ENCODE peak calls at places on chromosomes 13 and 19, in nine cellular contexts. One of them, this sample, is unnamed.

GRCh38 chr13:105908581-105908980 is 626.9 kb downstream of the EFNB2 start:
- DNase-seq in GM23338: no peak
- DNase-seq in SK-N-SH: no peak
- DNase-seq in HepG2: no peak
- DNase-seq in Panc1: no peak
- DNase-seq in GM12878: no peak
- DNase-seq in HCT116: no peak
- DNase-seq in A549: no peak
- DNase-seq in K562: no peak
- DNase-seq in this sample: peak; percentile 34

GRCh38 chr19:19900574-19901444 is at the start of gene ZNF93:
- DNase-seq in HepG2: peak; percentile 59
- DNase-seq in HCT116: no peak
- DNase-seq in GM12878: peak; percentile 88
- DNase-seq in GM23338: peak; percentile 99
- DNase-seq in SK-N-SH: peak; percentile 84
- DNase-seq in Panc1: peak; percentile 64
- DNase-seq in K562: peak; percentile 96
- DNase-seq in A549: no peak
- DNase-seq in this sample: peak; percentile 91

GRCh38 chr13:39765801-39766463 is 110.5 kb downstream of the COG6 start:
- DNase-seq in K562: no peak
- DNase-seq in HCT116: no peak
- DNase-seq in GM23338: peak; percentile 56
- DNase-seq in Panc1: no peak
- DNase-seq in GM12878: no peak
- DNase-seq in A549: peak; percentile 5
- DNase-seq in HepG2: no peak
- DNase-seq in SK-N-SH: peak; percentile 42
- DNase-seq in this sample: no peak

GRCh38 chr13:24253520-24254150 is 55.7 kb upstream of the C1QTNF9 start:
- DNase-seq in Panc1: no peak
- DNase-seq in HCT116: no peak
- DNase-seq in GM12878: no peak
- DNase-seq in SK-N-SH: no peak
- DNase-seq in GM23338: no peak
- DNase-seq in HepG2: no peak
- DNase-seq in K562: no peak
- DNase-seq in A549: no peak
- DNase-seq in this sample: no peak

GRCh38 chr19:1829958-1830357 is 17.9 kb upstream of the ATP8B3 start:
- DNase-seq in GM12878: no peak
- DNase-seq in A549: no peak
- DNase-seq in HCT116: no peak
- DNase-seq in GM23338: no peak
- DNase-seq in HepG2: no peak
- DNase-seq in Panc1: no peak
- DNase-seq in SK-N-SH: no peak
- DNase-seq in K562: no peak
- DNase-seq in this sample: no peak

GRCh38 chr13:83879431-83880171 is 2.7 kb downstream of the SLITRK1 start:
- DNase-seq in Panc1: no peak
- DNase-seq in GM12878: no peak
- DNase-seq in SK-N-SH: no peak
- DNase-seq in K562: no peak
- DNase-seq in A549: no peak
- DNase-seq in GM23338: peak; percentile 32
- DNase-seq in HepG2: no peak
- DNase-seq in HCT116: no peak
- DNase-seq in this sample: no peak

GRCh38 chr13:24149306-24150032 is 11.1 kb upstream of the SPATA13 start:
- DNase-seq in GM12878: no peak
- DNase-seq in HepG2: no peak
- DNase-seq in A549: no peak
- DNase-seq in HCT116: no peak
- DNase-seq in GM23338: no peak
- DNase-seq in K562: no peak
- DNase-seq in Panc1: no peak
- DNase-seq in SK-N-SH: no peak
- DNase-seq in this sample: no peak

GRCh38 chr19:53903055-53903680 is 5.9 kb upstream of the CACNG7 start:
- DNase-seq in K562: peak; percentile 64
- DNase-seq in Panc1: no peak
- DNase-seq in GM23338: peak; percentile 97
- DNase-seq in SK-N-SH: no peak
- DNase-seq in GM12878: no peak
- DNase-seq in A549: peak; percentile 64
- DNase-seq in HepG2: peak; percentile 52
- DNase-seq in HCT116: no peak
- DNase-seq in this sample: no peak

GRCh38 chr13:98450495-98451167 is 126.3 kb downstream of the STK24 start:
- DNase-seq in HCT116: no peak
- DNase-seq in SK-N-SH: no peak
- DNase-seq in Panc1: no peak
- DNase-seq in GM12878: no peak
- DNase-seq in HepG2: peak; percentile 19
- DNase-seq in K562: no peak
- DNase-seq in GM23338: peak; percentile 65
- DNase-seq in A549: no peak
- DNase-seq in this sample: no peak

GRCh38 chr13:39565036-39565949 is 37.7 kb downstream of the LHFPL6 start:
- DNase-seq in Panc1: peak; percentile 39
- DNase-seq in A549: peak; percentile 41
- DNase-seq in GM12878: no peak
- DNase-seq in HCT116: peak; percentile 3
- DNase-seq in SK-N-SH: no peak
- DNase-seq in HepG2: peak; percentile 1
- DNase-seq in K562: no peak
- DNase-seq in GM23338: peak; percentile 82
- DNase-seq in this sample: no peak

GRCh38 chr13:113651511-113652403 is 6.2 kb downstream of the ATP4B start:
- DNase-seq in A549: no peak
- DNase-seq in SK-N-SH: no peak
- DNase-seq in HCT116: no peak
- DNase-seq in GM12878: no peak
- DNase-seq in Panc1: no peak
- DNase-seq in K562: no peak
- DNase-seq in HepG2: no peak
- DNase-seq in GM23338: no peak
- DNase-seq in this sample: no peak

GRCh38 chr13:103238441-103238840 is 172.2 kb upstream of the SLC10A2 start:
- DNase-seq in GM23338: no peak
- DNase-seq in SK-N-SH: no peak
- DNase-seq in HCT116: no peak
- DNase-seq in GM12878: no peak
- DNase-seq in HepG2: no peak
- DNase-seq in Panc1: no peak
- DNase-seq in A549: no peak
- DNase-seq in K562: no peak
- DNase-seq in this sample: no peak

GRCh38 chr19:13959962-13960862 is 7.9 kb downstream of the DCAF15 start:
- DNase-seq in GM23338: peak; percentile 70
- DNase-seq in HCT116: no peak
- DNase-seq in HepG2: no peak
- DNase-seq in A549: no peak
- DNase-seq in SK-N-SH: peak; percentile 84
- DNase-seq in GM12878: no peak
- DNase-seq in K562: peak; percentile 30
- DNase-seq in Panc1: no peak
- DNase-seq in this sample: no peak

DNA sequence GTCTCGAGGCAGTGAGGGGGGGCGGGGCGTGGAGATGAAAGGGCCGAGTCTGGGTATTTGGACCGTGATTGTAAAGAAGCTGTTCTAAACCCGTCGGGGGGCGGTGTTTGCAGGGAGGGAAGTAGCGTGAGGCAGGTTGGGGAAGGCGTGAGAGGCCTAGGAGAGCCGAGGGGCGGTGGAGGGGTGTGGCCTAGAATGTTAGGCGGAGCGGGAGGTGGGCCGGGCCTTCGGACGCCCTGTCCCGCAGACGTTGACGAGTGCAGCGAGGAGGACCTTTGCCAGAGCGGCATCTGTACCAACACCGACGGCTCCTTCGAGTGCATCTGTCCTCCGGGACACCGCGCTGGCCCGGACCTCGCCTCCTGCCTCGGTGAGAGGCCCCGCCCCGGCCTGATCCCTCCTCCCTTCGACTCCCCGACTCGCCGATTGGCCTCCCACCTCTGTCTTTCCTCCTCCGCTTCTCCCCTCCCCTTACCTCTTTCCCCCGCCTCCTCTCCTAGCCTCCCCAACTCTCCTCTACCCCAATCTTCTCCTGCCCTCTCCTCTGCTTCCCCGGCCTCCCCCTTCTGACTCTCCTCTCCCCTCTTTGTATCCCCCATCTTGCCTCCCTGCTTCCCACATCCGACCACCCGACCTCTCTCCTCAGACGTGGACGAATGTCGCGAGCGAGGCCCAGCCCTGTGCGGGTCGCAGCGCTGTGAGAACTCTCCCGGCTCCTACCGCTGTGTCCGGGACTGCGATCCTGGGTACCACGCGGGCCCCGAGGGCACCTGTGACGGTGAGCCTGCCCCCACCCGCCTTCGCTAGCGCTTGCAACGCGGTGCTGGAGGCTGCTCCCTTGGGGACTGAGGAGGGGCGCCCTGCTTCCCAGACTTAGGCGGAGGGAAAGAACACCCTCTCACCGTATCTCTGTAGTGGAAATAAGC is 12.8 kb downstream of the LTBP4 start:
- DNase-seq in HepG2: no peak
- DNase-seq in HCT116: peak; percentile 89
- DNase-seq in Panc1: no peak
- DNase-seq in SK-N-SH: no peak
- DNase-seq in GM23338: peak; percentile 94
- DNase-seq in A549: peak; percentile 92
- DNase-seq in GM12878: peak; percentile 57
- DNase-seq in K562: peak; percentile 92
- DNase-seq in this sample: no peak
- H3K27ac ChIP-seq in HepG2: no peak overlapping the region
- H3K27ac ChIP-seq in HCT116: peak overlapping the region; percentile 99
- H3K27ac ChIP-seq in Panc1: no peak overlapping the region
- H3K27ac ChIP-seq in SK-N-SH: no peak overlapping the region
- H3K27ac ChIP-seq in GM23338: peak overlapping the region; percentile 92
- H3K27ac ChIP-seq in A549: peak overlapping the region; percentile 74
- H3K27ac ChIP-seq in GM12878: peak overlapping the region; percentile 38
- H3K27ac ChIP-seq in K562: peak overlapping the region; percentile 71
- H3K27ac ChIP-seq in this sample: no peak overlapping the region

GRCh38 chr13:110132178-110132975 is 174.6 kb downstream of the COL4A1 start:
- DNase-seq in Panc1: no peak
- DNase-seq in SK-N-SH: peak; percentile 49
- DNase-seq in GM12878: no peak
- DNase-seq in GM23338: no peak
- DNase-seq in A549: no peak
- DNase-seq in HCT116: no peak
- DNase-seq in HepG2: no peak
- DNase-seq in K562: no peak
- DNase-seq in this sample: no peak
- TF ChIP-seq REST in Panc1: no peak
- TF ChIP-seq REST in SK-N-SH: no peak
- TF ChIP-seq REST in GM12878: no peak
- TF ChIP-seq REST in GM23338: no peak
- TF ChIP-seq REST in A549: no peak
- TF ChIP-seq REST in HCT116: no peak
- TF ChIP-seq REST in HepG2: no peak
- TF ChIP-seq REST in K562: no peak
- TF ChIP-seq REST in this sample: no peak

GRCh38 chr19:41939861-41940442 is 11.7 kb upstream of the ERFL start:
- DNase-seq in HCT116: no peak
- DNase-seq in K562: peak; percentile 73
- DNase-seq in SK-N-SH: peak; percentile 87
- DNase-seq in A549: no peak
- DNase-seq in GM12878: no peak
- DNase-seq in GM23338: peak; percentile 77
- DNase-seq in HepG2: no peak
- DNase-seq in Panc1: no peak
- DNase-seq in this sample: no peak
- H3K27ac ChIP-seq in HCT116: no peak overlapping the region
- H3K27ac ChIP-seq in K562: peak overlapping the region; percentile 86
- H3K27ac ChIP-seq in SK-N-SH: no peak overlapping the region
- H3K27ac ChIP-seq in A549: peak overlapping the region; percentile 90
- H3K27ac ChIP-seq in GM12878: peak overlapping the region; percentile 53
- H3K27ac ChIP-seq in GM23338: no peak overlapping the region
- H3K27ac ChIP-seq in HepG2: no peak overlapping the region
- H3K27ac ChIP-seq in Panc1: no peak overlapping the region
- H3K27ac ChIP-seq in this sample: no peak overlapping the region

GRCh38 chr13:110507678-110508381 is 53.7 kb downstream of the RAB20 start:
- DNase-seq in Panc1: no peak
- DNase-seq in GM12878: no peak
- DNase-seq in K562: no peak
- DNase-seq in GM23338: no peak
- DNase-seq in SK-N-SH: no peak
- DNase-seq in A549: no peak
- DNase-seq in HCT116: no peak
- DNase-seq in HepG2: no peak
- DNase-seq in this sample: no peak

GRCh38 chr13:110512198-110512740 is 49.3 kb downstream of the RAB20 start:
- DNase-seq in SK-N-SH: no peak
- DNase-seq in HCT116: no peak
- DNase-seq in HepG2: no peak
- DNase-seq in A549: no peak
- DNase-seq in K562: no peak
- DNase-seq in GM12878: no peak
- DNase-seq in Panc1: no peak
- DNase-seq in GM23338: no peak
- DNase-seq in this sample: no peak

GRCh38 chr13:110509971-110510786 is 51.3 kb downstream of the RAB20 start:
- DNase-seq in SK-N-SH: no peak
- DNase-seq in A549: no peak
- DNase-seq in HepG2: no peak
- DNase-seq in GM12878: no peak
- DNase-seq in K562: peak; percentile 74
- DNase-seq in GM23338: no peak
- DNase-seq in Panc1: no peak
- DNase-seq in HCT116: no peak
- DNase-seq in this sample: peak; percentile 55

GRCh38 chr13:110509478-110509926 is 52.0 kb downstream of the RAB20 start:
- DNase-seq in A549: no peak
- DNase-seq in K562: peak; percentile 77
- DNase-seq in SK-N-SH: peak; percentile 56
- DNase-seq in GM23338: no peak
- DNase-seq in Panc1: no peak
- DNase-seq in HCT116: no peak
- DNase-seq in HepG2: peak; percentile 41
- DNase-seq in GM12878: no peak
- DNase-seq in this sample: no peak

DNA sequence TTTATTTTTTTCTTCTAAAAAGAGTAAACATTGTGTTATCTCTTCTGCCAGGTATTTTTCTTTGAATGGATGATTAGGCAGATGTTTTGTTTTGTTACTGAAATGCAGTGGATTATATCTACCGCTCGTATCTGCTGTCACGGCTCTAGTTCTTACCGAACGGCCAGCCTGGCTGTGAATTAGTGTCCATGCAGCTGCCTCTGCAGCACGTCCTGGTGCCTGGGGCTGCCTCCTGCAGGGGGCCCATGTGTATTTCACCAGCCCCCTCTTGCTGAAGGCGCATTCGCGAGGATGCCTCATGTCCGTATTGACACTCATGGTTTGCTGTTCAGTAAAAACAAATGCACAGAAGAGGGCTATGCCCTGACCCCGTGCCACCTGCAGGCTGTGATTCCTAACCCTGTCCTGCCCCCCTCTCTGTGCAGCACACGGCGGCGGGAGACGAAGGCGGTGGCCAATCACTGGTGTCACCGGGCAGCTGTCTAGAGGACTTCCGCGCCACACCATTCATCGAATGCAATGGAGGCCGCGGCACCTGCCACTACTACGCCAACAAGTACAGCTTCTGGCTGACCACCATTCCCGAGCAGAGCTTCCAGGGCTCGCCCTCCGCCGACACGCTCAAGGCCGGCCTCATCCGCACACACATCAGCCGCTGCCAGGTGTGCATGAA is 49.9 kb downstream of the RAB20 start:
- DNase-seq in GM12878: no peak
- DNase-seq in A549: no peak
- DNase-seq in GM23338: peak; percentile 32
- DNase-seq in K562: peak; percentile 41
- DNase-seq in HepG2: peak; percentile 27
- DNase-seq in HCT116: no peak
- DNase-seq in SK-N-SH: no peak
- DNase-seq in Panc1: no peak
- DNase-seq in this sample: no peak
- TF ChIP-seq REST in GM12878: no peak
- TF ChIP-seq REST in A549: no peak
- TF ChIP-seq REST in GM23338: no peak
- TF ChIP-seq REST in K562: no peak
- TF ChIP-seq REST in HepG2: no peak
- TF ChIP-seq REST in HCT116: no peak
- TF ChIP-seq REST in SK-N-SH: no peak
- TF ChIP-seq REST in Panc1: no peak
- TF ChIP-seq REST in this sample: no peak

This sample was measured in HL-60.